ENCODE peak calls at places on chromosomes 13 and 19, in five cellular contexts. Z is lower lobe of right lung, D is fibroblast of gingiva, H is Peyer's patch, G is amniotic stem cell. X is an unnamed sample.

GRCh38 chr19:41351339-41352245 is 2.1 kb downstream of the TGFB1 start:
- DNase-seq in Z (peak), D (no peak), H (peak), G (peak), X (no peak)

GRCh38 chr13:89748716-89749115 is 1598.8 kb upstream of the MIR17HG start:
- DNase-seq in Z (no peak), D (no peak), H (no peak), G (no peak), X (no peak)

GRCh38 chr13:53010374-53011105 is 18.1 kb upstream of the OLFM4 start:
- DNase-seq in Z (no peak), D (no peak), H (peak), G (no peak), X (no peak)

GRCh38 chr19:7866399-7867091 is 7.6 kb downstream of the PRR36 start:
- DNase-seq in Z (no peak), D (no peak), H (peak), G (no peak), X (no peak)

GRCh38 chr19:30807263-30807662 is 435.1 kb downstream of the ZNF536 start:
- DNase-seq in Z (no peak), D (no peak), H (no peak), G (no peak), X (no peak)

GRCh38 chr19:9847087-9847671 is 12.1 kb downstream of the PIN1 start:
- DNase-seq in Z (no peak), D (peak), H (no peak), G (peak), X (peak)

GRCh38 chr13:77386880-77387606 is 60.1 kb upstream of the MYCBP2 start:
- DNase-seq in Z (no peak), D (peak), H (no peak), G (peak), X (peak)

GRCh38 chr13:61778531-61778930 is 362.9 kb upstream of the PCDH20 start:
- DNase-seq in Z (no peak), D (no peak), H (no peak), G (no peak), X (no peak)

GRCh38 chr19:42140125-42140754 is 8.0 kb upstream of the POU2F2 start:
- DNase-seq in Z (peak), D (peak), H (no peak), G (no peak), X (no peak)

GRCh38 chr19:34639491-34640085 is 37.4 kb downstream of the SCGB2B2 start:
- DNase-seq in Z (no peak), D (peak), H (no peak), G (peak), X (peak)

GRCh38 chr19:40744554-40745401 is 5.5 kb downstream of the ACTMAP start:
- DNase-seq in Z (peak), D (no peak), H (no peak), G (no peak), X (no peak)